ENCODE peak calls at places on chromosomes 13 and 19, in nine cellular contexts. One of them, this sample, is unnamed. For H3K27me3, the result is how much of the 10 kb centered on the place peaks cover.

GRCh38 chr19:16121967-16122366 is 10.3 kb downstream of the RAB8A start:
- DNase-seq in CD8-positive, alpha-beta T cell: no peak
- DNase-seq in foreskin keratinocyte: peak
- DNase-seq in H1: no peak
- DNase-seq in heart right ventricle: no peak
- DNase-seq in H9: no peak
- DNase-seq in IMR-90: no peak
- DNase-seq in transverse colon: no peak
- DNase-seq in breast epithelium: no peak
- DNase-seq in this sample: no peak

GRCh38 chr13:89969996-89970709 is 1377.3 kb upstream of the MIR17HG start:
- DNase-seq in heart right ventricle: no peak
- DNase-seq in CD8-positive, alpha-beta T cell: no peak
- DNase-seq in breast epithelium: no peak
- DNase-seq in H9: no peak
- DNase-seq in transverse colon: no peak
- DNase-seq in foreskin keratinocyte: no peak
- DNase-seq in H1: no peak
- DNase-seq in IMR-90: no peak
- DNase-seq in this sample: no peak

GRCh38 chr13:37207646-37208045 is 102.2 kb upstream of the CSNK1A1L start:
- DNase-seq in IMR-90: no peak
- DNase-seq in H1: no peak
- DNase-seq in breast epithelium: no peak
- DNase-seq in CD8-positive, alpha-beta T cell: no peak
- DNase-seq in foreskin keratinocyte: no peak
- DNase-seq in transverse colon: no peak
- DNase-seq in H9: no peak
- DNase-seq in heart right ventricle: no peak
- DNase-seq in this sample: no peak

GRCh38 chr13:38530492-38530891 is 156.4 kb upstream of the FREM2 start:
- DNase-seq in breast epithelium: no peak
- DNase-seq in transverse colon: no peak
- DNase-seq in IMR-90: peak
- DNase-seq in H1: no peak
- DNase-seq in CD8-positive, alpha-beta T cell: no peak
- DNase-seq in H9: no peak
- DNase-seq in foreskin keratinocyte: peak
- DNase-seq in heart right ventricle: no peak
- DNase-seq in this sample: no peak

GRCh38 chr19:9528757-9529336 is 9.6 kb downstream of the ZNF426 start:
- DNase-seq in breast epithelium: no peak
- DNase-seq in H9: no peak
- DNase-seq in transverse colon: no peak
- DNase-seq in IMR-90: peak
- DNase-seq in CD8-positive, alpha-beta T cell: no peak
- DNase-seq in foreskin keratinocyte: no peak
- DNase-seq in H1: no peak
- DNase-seq in heart right ventricle: no peak
- DNase-seq in this sample: no peak

GRCh38 chr13:98419786-98420559 is 156.9 kb downstream of the STK24 start:
- DNase-seq in H9: no peak
- DNase-seq in transverse colon: no peak
- DNase-seq in H1: no peak
- DNase-seq in IMR-90: no peak
- DNase-seq in CD8-positive, alpha-beta T cell: no peak
- DNase-seq in heart right ventricle: no peak
- DNase-seq in breast epithelium: no peak
- DNase-seq in foreskin keratinocyte: no peak
- DNase-seq in this sample: no peak

GRCh38 chr13:113000575-113000974 is 31.6 kb downstream of the MCF2L start:
- DNase-seq in H9: no peak
- DNase-seq in foreskin keratinocyte: no peak
- DNase-seq in breast epithelium: no peak
- DNase-seq in H1: no peak
- DNase-seq in transverse colon: no peak
- DNase-seq in CD8-positive, alpha-beta T cell: no peak
- DNase-seq in heart right ventricle: no peak
- DNase-seq in IMR-90: no peak
- DNase-seq in this sample: no peak

GRCh38 chr13:48118025-48118424 is 23.1 kb upstream of the MED4 start:
- DNase-seq in H1: no peak
- DNase-seq in H9: no peak
- DNase-seq in IMR-90: no peak
- DNase-seq in heart right ventricle: no peak
- DNase-seq in CD8-positive, alpha-beta T cell: no peak
- DNase-seq in breast epithelium: no peak
- DNase-seq in foreskin keratinocyte: no peak
- DNase-seq in transverse colon: no peak
- DNase-seq in this sample: no peak

GRCh38 chr19:7558667-7559066 is 23.1 kb downstream of the PNPLA6 start:
- DNase-seq in heart right ventricle: no peak
- DNase-seq in breast epithelium: no peak
- DNase-seq in foreskin keratinocyte: no peak
- DNase-seq in H1: no peak
- DNase-seq in IMR-90: no peak
- DNase-seq in transverse colon: no peak
- DNase-seq in H9: no peak
- DNase-seq in CD8-positive, alpha-beta T cell: no peak
- DNase-seq in this sample: no peak

GRCh38 chr19:7554565-7554964 is 19.0 kb downstream of the PNPLA6 start:
- DNase-seq in CD8-positive, alpha-beta T cell: no peak
- DNase-seq in breast epithelium: no peak
- DNase-seq in H9: peak
- DNase-seq in H1: no peak
- DNase-seq in IMR-90: no peak
- DNase-seq in heart right ventricle: no peak
- DNase-seq in transverse colon: no peak
- DNase-seq in foreskin keratinocyte: no peak
- DNase-seq in this sample: no peak

GRCh38 chr19:7552781-7553180 is 17.3 kb downstream of the PNPLA6 start:
- DNase-seq in CD8-positive, alpha-beta T cell: no peak
- DNase-seq in IMR-90: no peak
- DNase-seq in transverse colon: no peak
- DNase-seq in foreskin keratinocyte: no peak
- DNase-seq in H9: no peak
- DNase-seq in heart right ventricle: no peak
- DNase-seq in breast epithelium: no peak
- DNase-seq in H1: no peak
- DNase-seq in this sample: no peak

GRCh38 chr19:7556696-7557315 is 21.3 kb downstream of the PNPLA6 start:
- DNase-seq in breast epithelium: no peak
- DNase-seq in H1: no peak
- DNase-seq in heart right ventricle: no peak
- DNase-seq in H9: no peak
- DNase-seq in foreskin keratinocyte: no peak
- DNase-seq in IMR-90: no peak
- DNase-seq in transverse colon: no peak
- DNase-seq in CD8-positive, alpha-beta T cell: no peak
- DNase-seq in this sample: no peak

DNA sequence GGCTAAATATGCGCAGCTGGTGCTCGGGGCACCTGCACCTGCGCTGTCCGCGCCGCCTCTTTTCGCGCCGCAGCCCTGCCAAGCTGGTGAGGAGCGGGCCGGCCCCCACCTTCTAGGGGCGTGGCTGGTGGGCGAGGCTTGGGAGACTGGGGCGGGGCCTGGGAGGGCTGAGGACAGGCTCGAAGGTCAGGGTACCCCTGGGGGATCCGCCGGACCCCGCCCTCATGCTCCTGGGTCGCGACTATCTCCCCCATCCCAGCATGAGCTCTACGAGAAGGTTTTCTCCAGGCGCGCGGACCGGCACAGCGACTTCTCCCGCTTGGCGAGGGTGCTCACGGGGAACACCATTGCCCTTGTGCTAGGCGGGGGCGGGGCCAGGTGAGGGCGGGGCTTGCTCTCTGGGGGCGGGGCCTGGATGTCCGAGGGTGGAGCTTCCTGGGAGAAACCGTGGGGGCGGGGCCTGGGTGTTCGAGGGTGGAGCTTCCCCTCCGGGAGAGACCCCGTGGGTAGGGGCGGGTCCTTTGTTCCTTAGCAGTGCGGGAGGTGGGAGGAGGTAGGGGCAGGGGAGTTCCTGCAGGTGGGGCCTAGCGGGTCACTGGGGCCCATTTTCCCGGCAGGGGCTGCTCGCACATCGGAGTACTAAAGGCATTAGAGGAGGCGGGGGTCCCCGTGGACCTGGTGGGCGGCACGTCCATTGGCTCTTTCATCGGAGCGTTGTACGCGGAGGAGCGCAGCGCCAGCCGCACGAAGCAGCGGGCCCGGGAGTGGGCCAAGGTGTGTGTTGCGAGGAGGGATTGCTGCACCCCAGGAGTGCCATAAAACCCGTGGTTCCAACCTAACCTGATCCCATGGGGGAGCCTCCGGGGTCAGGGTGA is 19.7 kb downstream of the PNPLA6 start:
- DNase-seq in transverse colon: no peak
- DNase-seq in IMR-90: no peak
- DNase-seq in H1: peak
- DNase-seq in breast epithelium: no peak
- DNase-seq in heart right ventricle: no peak
- DNase-seq in CD8-positive, alpha-beta T cell: no peak
- DNase-seq in foreskin keratinocyte: no peak
- DNase-seq in H9: peak
- DNase-seq in this sample: no peak
- TF ChIP-seq CTCF in transverse colon: no peak
- TF ChIP-seq CTCF in IMR-90: no peak
- TF ChIP-seq CTCF in H1: no peak
- TF ChIP-seq CTCF in breast epithelium: no peak
- TF ChIP-seq CTCF in heart right ventricle: no peak
- TF ChIP-seq CTCF in CD8-positive, alpha-beta T cell: no peak
- TF ChIP-seq CTCF in foreskin keratinocyte: no peak
- TF ChIP-seq CTCF in H9: no peak
- TF ChIP-seq CTCF in this sample: no peak

GRCh38 chr19:14603990-14604387 is 21.1 kb downstream of the CLEC17A start:
- DNase-seq in H9: no peak
- DNase-seq in heart right ventricle: no peak
- DNase-seq in breast epithelium: no peak
- DNase-seq in CD8-positive, alpha-beta T cell: no peak
- DNase-seq in H1: no peak
- DNase-seq in transverse colon: no peak
- DNase-seq in IMR-90: no peak
- DNase-seq in foreskin keratinocyte: no peak
- DNase-seq in this sample: no peak

GRCh38 chr19:14611051-14611450 is 28.2 kb downstream of the CLEC17A start:
- DNase-seq in transverse colon: no peak
- DNase-seq in heart right ventricle: no peak
- DNase-seq in CD8-positive, alpha-beta T cell: no peak
- DNase-seq in H1: no peak
- DNase-seq in IMR-90: no peak
- DNase-seq in H9: no peak
- DNase-seq in breast epithelium: no peak
- DNase-seq in foreskin keratinocyte: no peak
- DNase-seq in this sample: no peak

DNA sequence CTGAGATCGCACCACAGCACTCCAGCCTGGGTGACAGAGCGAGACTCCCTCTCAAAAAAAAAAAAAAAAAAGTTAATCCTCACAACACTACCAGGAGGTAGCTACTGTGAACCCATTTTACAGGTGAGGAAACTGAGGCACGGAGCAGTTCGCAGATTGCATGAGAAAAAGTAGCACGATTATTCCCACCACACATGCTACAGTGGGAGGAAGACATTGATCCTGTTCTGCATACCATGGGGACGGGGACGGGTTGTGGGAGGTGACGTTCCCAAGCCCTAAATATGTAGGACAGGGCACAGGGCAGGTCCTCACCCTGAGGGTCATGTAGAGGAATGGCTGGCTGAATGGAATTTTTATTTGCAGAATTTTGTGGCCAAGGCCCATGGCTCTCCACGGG is 23.7 kb downstream of the CLEC17A start:
- DNase-seq in H1: no peak
- DNase-seq in heart right ventricle: no peak
- DNase-seq in CD8-positive, alpha-beta T cell: no peak
- DNase-seq in foreskin keratinocyte: no peak
- DNase-seq in IMR-90: no peak
- DNase-seq in transverse colon: no peak
- DNase-seq in breast epithelium: no peak
- DNase-seq in H9: no peak
- DNase-seq in this sample: no peak
- H3K27me3 ChIP-seq in H1: under half
- H3K27me3 ChIP-seq in heart right ventricle: under half
- H3K27me3 ChIP-seq in CD8-positive, alpha-beta T cell: under half
- H3K27me3 ChIP-seq in foreskin keratinocyte: under half
- H3K27me3 ChIP-seq in IMR-90: under half
- H3K27me3 ChIP-seq in transverse colon: under half
- H3K27me3 ChIP-seq in breast epithelium: under half
- H3K27me3 ChIP-seq in H9: under half
- H3K27me3 ChIP-seq in this sample: under half

DNA sequence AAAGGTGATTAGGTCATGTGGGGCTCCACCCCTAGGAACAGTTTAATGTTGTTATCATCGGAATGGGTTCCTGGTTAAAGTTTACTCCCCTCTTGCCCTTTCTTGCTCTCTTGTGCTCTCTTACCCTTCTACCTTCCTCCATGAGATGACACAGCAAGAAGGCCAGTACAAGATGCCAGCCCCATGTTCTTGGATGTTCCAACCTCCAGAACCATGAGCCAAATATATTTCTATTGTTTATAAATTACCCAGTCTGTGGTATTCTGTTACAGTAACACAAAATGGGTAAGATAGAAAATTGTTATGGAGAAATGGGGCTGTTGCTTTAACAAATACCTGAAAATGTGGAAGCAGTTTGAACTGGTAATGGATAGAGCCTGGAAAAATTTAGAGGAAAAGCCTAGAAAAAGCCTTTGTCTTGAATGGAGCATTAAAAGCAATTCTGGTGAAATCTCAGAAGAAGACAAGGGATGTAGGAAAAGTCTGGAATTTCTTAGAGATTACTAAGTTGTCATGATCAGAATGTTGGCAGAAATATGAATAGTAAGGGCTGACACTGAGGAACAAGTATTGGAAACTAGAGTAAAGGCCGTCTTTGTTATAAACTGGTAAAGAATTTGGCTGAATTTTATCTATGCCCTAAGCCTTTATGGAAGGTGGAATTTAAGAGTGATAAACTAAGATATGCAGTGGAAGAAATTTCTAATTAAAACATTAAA is 53.5 kb upstream of the TSC22D1 start:
- DNase-seq in IMR-90: peak
- DNase-seq in breast epithelium: no peak
- DNase-seq in H9: no peak
- DNase-seq in transverse colon: no peak
- DNase-seq in heart right ventricle: no peak
- DNase-seq in H1: no peak
- DNase-seq in CD8-positive, alpha-beta T cell: no peak
- DNase-seq in foreskin keratinocyte: no peak
- DNase-seq in this sample: no peak
- H3K27ac ChIP-seq in IMR-90: peak
- H3K27ac ChIP-seq in breast epithelium: peak
- H3K27ac ChIP-seq in H9: no peak
- H3K27ac ChIP-seq in transverse colon: no peak
- H3K27ac ChIP-seq in heart right ventricle: no peak
- H3K27ac ChIP-seq in H1: no peak
- H3K27ac ChIP-seq in CD8-positive, alpha-beta T cell: no peak
- H3K27ac ChIP-seq in foreskin keratinocyte: no peak
- H3K27ac ChIP-seq in this sample: no peak

GRCh38 chr13:35514166-35514565 is 37.7 kb upstream of the MAB21L1 start:
- DNase-seq in transverse colon: no peak
- DNase-seq in CD8-positive, alpha-beta T cell: no peak
- DNase-seq in IMR-90: no peak
- DNase-seq in H9: no peak
- DNase-seq in foreskin keratinocyte: no peak
- DNase-seq in H1: no peak
- DNase-seq in heart right ventricle: no peak
- DNase-seq in breast epithelium: no peak
- DNase-seq in this sample: no peak

GRCh38 chr13:35512271-35512920 is 35.9 kb upstream of the MAB21L1 start:
- DNase-seq in transverse colon: no peak
- DNase-seq in foreskin keratinocyte: peak
- DNase-seq in H9: no peak
- DNase-seq in heart right ventricle: no peak
- DNase-seq in H1: no peak
- DNase-seq in breast epithelium: no peak
- DNase-seq in CD8-positive, alpha-beta T cell: no peak
- DNase-seq in IMR-90: peak
- DNase-seq in this sample: no peak

GRCh38 chr13:35514801-35515502 is 38.5 kb upstream of the MAB21L1 start:
- DNase-seq in breast epithelium: no peak
- DNase-seq in H9: no peak
- DNase-seq in H1: no peak
- DNase-seq in heart right ventricle: no peak
- DNase-seq in CD8-positive, alpha-beta T cell: no peak
- DNase-seq in foreskin keratinocyte: peak
- DNase-seq in transverse colon: no peak
- DNase-seq in IMR-90: no peak
- DNase-seq in this sample: no peak

GRCh38 chr13:35524192-35524591 is 47.7 kb upstream of the MAB21L1 start:
- DNase-seq in transverse colon: no peak
- DNase-seq in heart right ventricle: no peak
- DNase-seq in H9: no peak
- DNase-seq in breast epithelium: no peak
- DNase-seq in H1: no peak
- DNase-seq in CD8-positive, alpha-beta T cell: no peak
- DNase-seq in foreskin keratinocyte: no peak
- DNase-seq in IMR-90: no peak
- DNase-seq in this sample: no peak

DNA sequence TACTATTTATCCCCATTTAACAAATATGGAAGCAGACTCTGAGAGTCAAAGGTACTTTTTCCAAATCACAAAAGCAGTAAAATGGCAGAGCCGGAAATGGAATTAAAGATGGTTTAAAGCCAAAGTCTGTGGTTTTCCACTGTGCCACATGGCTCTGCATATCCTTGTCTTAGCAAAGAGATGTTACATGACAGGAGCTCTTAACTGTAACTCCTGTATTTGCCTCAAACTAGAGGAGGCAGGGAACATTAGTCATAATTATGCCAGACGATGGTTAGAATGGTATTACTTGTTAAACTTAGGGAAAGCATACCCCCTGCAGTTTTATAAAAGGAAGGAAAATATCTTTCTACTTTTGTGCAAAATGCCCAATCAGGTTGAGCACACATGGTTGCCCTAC is 41.8 kb upstream of the MAB21L1 start:
- DNase-seq in H9: no peak
- DNase-seq in H1: no peak
- DNase-seq in IMR-90: no peak
- DNase-seq in foreskin keratinocyte: no peak
- DNase-seq in transverse colon: no peak
- DNase-seq in CD8-positive, alpha-beta T cell: no peak
- DNase-seq in heart right ventricle: no peak
- DNase-seq in breast epithelium: no peak
- DNase-seq in this sample: no peak
- TF ChIP-seq CTCF in H9: no peak
- TF ChIP-seq CTCF in H1: no peak
- TF ChIP-seq CTCF in IMR-90: no peak
- TF ChIP-seq CTCF in foreskin keratinocyte: no peak
- TF ChIP-seq CTCF in transverse colon: no peak
- TF ChIP-seq CTCF in CD8-positive, alpha-beta T cell: no peak
- TF ChIP-seq CTCF in heart right ventricle: no peak
- TF ChIP-seq CTCF in breast epithelium: no peak
- TF ChIP-seq CTCF in this sample: no peak